ENCODE peak calls at places on chromosomes 5 and 9, in seven cellular contexts. B is osteocyte, G is progenitor cell of endocrine pancreas, W is tibial artery, U is WTC11, J is RWPE1, C is coronary artery. L is an unnamed sample.

GRCh38 chr5:113474100-113474700 is 14.1 kb downstream of the MCC start:
- DNase-seq in B (no peak), G (no peak), W (no peak), U (no peak), J (no peak), C (no peak), L (no peak)

GRCh38 chr5:124654418-124654817 is 92.0 kb downstream of the ZNF608 start:
- DNase-seq in B (no peak), G (no peak), W (no peak), U (no peak), J (no peak), C (no peak), L (no peak)

GRCh38 chr5:143775258-143775657 is 36.7 kb upstream of the HMHB1 start:
- DNase-seq in B (no peak), G (no peak), W (no peak), U (no peak), J (no peak), C (no peak), L (no peak)

GRCh38 chr5:40853632-40854192 is 12.5 kb downstream of the CARD6 start:
- DNase-seq in B (no peak), G (no peak), W (no peak), U (no peak), J (no peak), C (no peak), L (no peak)

GRCh38 chr5:170267431-170268152 is 30.0 kb downstream of the LCP2 start:
- DNase-seq in B (no peak), G (peak; percentile 58), W (peak; percentile 86), U (peak; percentile 84), J (peak; percentile 76), C (no peak), L (peak; percentile 78)

GRCh38 chr9:34317436-34317835 is 11.6 kb downstream of the KIF24 start:
- DNase-seq in B (no peak), G (no peak), W (no peak), U (no peak), J (no peak), C (no peak), L (no peak)

GRCh38 chr5:60487466-60487865 is 212.5 kb downstream of the DEPDC1B start:
- DNase-seq in B (no peak), G (no peak), W (no peak), U (no peak), J (no peak), C (no peak), L (no peak)

GRCh38 chr9:14383296-14383695 is 69.4 kb upstream of the NFIB start:
- DNase-seq in B (no peak), G (no peak), W (no peak), U (no peak), J (no peak), C (no peak), L (no peak)

GRCh38 chr5:138435943-138436342 is 2.9 kb upstream of the REEP2 start:
- DNase-seq in B (no peak), G (no peak), W (no peak), U (no peak), J (no peak), C (no peak), L (no peak)

GRCh38 chr5:95723632-95724369 is 7.3 kb upstream of the RHOBTB3 start:
- DNase-seq in B (no peak), G (no peak), W (no peak), U (no peak), J (no peak), C (no peak), L (no peak)

GRCh38 chr5:141223112-141223783 is at the start of gene PCDHB14:
- DNase-seq in B (no peak), G (no peak), W (no peak), U (no peak), J (peak; percentile 60), C (no peak), L (no peak)

GRCh38 chr9:121857941-121858340 is 206.5 kb downstream of the DAB2IP start:
- DNase-seq in B (peak; percentile 56), G (no peak), W (no peak), U (no peak), J (no peak), C (peak; percentile 45), L (no peak)

GRCh38 chr9:124659099-124659659 is 111.9 kb downstream of the NR6A1 start:
- DNase-seq in B (peak; percentile 90), G (peak; percentile 44), W (peak; percentile 78), U (peak; percentile 45), J (peak; percentile 97), C (peak; percentile 83), L (peak; percentile 82)

GRCh38 chr9:289121-289520 is 74.5 kb downstream of the DOCK8 start:
- DNase-seq in B (no peak), G (no peak), W (no peak), U (no peak), J (no peak), C (no peak), L (no peak)

GRCh38 chr9:127004946-127005769 is 90.6 kb downstream of the RALGPS1 start:
- DNase-seq in B (no peak), G (no peak), W (no peak), U (no peak), J (no peak), C (no peak), L (no peak)

GRCh38 chr9:135504262-135505229 is 4.1 kb downstream of the MRPS2 start:
- DNase-seq in B (no peak), G (peak; percentile 39), W (peak; percentile 69), U (peak; percentile 70), J (peak; percentile 64), C (no peak), L (peak; percentile 66)

GRCh38 chr5:109350537-109351270 is 59.1 kb downstream of the PJA2 start:
- DNase-seq in B (no peak), G (no peak), W (no peak), U (no peak), J (no peak), C (no peak), L (no peak)

GRCh38 chr5:42949348-42950090 is 90.6 kb downstream of the ANXA2R start:
- DNase-seq in B (no peak), G (no peak), W (peak; percentile 77), U (no peak), J (no peak), C (no peak), L (no peak)

GRCh38 chr5:170552486-170553122 is 48.8 kb downstream of the KCNIP1 start:
- DNase-seq in B (no peak), G (no peak), W (peak; percentile 76), U (peak; percentile 53), J (no peak), C (peak; percentile 71), L (peak; percentile 50)

GRCh38 chr5:15807248-15807647 is 307.3 kb downstream of the FBXL7 start:
- DNase-seq in B (no peak), G (no peak), W (no peak), U (no peak), J (no peak), C (no peak), L (no peak)

GRCh38 chr5:143395638-143396352 is 7.7 kb downstream of the NR3C1 start:
- DNase-seq in B (no peak), G (no peak), W (no peak), U (no peak), J (peak; percentile 34), C (no peak), L (no peak)

GRCh38 chr5:178077751-178078150 is 35.6 kb upstream of the N4BP3 start:
- DNase-seq in B (no peak), G (no peak), W (no peak), U (peak; percentile 30), J (no peak), C (no peak), L (no peak)

DNA sequence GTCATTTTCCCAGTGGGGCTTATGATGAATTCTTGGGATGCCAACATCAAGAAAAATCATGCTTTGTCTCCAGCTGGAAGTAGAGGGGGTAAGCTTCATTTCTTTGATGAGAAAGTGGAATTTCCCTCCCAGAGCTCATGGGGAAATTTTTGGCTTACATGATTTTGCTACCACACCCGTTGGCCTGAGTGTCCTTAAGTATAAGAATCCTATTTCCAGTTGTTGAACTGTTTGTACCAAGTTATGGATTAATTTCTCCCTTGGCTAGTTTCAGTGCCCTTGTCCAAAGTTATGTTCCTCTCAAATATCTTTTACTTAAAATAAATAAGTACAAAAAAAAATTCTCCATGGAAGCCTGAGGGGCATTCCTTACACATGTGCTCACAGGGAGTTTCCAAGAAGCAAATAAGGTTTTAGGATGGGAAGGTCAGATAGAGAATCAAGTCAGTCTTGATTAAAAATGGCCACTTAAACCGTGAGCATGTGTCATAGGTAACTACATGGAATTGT is 82.3 kb downstream of the PTCD2 start:
- DNase-seq in B (no peak), G (no peak), W (no peak), U (no peak), J (peak; percentile 51), C (no peak), L (no peak)
- TF ChIP-seq CTCF in B (no peak), G (no peak), W (no peak), U (no peak), J (no peak), C (no peak), L (no peak)

DNA sequence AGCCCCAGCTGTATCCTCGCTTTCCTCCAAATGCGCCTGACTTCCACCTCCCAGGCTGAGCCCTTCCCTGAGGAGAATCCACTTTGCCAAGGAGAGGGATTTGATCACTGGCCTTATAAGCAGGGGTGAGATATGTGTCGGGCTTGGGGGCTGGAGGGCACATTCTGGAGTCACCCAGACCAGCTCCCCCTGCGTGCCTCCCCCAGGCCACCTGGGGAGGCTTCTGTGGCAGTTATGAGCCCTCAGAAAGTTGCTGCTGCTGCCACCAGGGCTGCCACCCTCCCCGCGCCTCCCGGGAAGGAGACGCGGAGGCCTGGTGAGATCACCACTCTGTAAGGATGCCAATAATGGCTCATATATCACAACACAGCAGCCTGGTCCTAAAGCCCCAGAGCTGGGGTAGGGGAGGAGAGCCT is 211.5 kb downstream of the PAPPA start:
- DNase-seq in B (no peak), G (no peak), W (peak; percentile 77), U (no peak), J (peak; percentile 56), C (no peak), L (no peak)
- TF ChIP-seq CTCF in B (peak; percentile 25), G (no peak), W (peak; percentile 47), U (no peak), J (no peak), C (no peak), L (no peak)

DNA sequence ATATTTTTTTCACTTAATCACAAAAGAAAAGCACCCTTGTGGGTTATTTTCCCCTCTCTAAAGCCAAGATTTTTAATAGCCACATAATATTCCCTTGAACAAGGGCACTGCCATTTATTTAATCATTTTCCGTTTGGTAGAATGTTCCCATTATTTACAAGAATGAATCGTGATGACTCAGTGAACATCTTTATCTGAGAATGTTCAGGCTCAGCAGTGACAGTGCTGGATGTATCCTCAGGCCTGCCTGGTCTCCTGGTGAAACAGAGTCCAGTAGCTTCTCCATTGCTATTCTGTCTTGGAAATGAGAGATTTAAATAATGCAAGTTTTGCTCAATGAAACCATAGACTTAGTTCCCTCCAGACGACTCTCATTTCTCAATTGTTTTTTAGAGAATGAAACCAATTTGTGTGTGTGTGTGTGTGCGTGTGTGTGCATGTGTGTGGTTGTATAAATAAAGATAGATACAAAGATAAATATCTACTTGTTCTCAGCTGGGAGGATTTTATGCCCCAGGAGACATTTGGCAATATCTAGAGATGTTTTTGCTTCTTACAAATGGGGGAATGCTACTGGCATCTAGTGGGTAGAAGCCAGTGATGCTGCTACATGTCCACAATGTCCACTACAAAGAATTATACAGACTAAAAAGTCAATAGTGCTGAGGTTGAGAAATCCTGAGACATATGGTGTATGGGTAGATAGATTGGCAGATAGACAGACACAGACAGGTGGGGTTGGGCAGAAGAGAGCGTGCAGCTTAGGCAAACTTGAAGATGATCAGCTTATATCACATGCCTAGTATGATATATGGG is 55.0 kb downstream of the PAPPA start:
- DNase-seq in B (peak; percentile 46), G (no peak), W (no peak), U (no peak), J (no peak), C (no peak), L (no peak)
- TF ChIP-seq CTCF in B (peak; percentile 57), G (no peak), W (no peak), U (no peak), J (no peak), C (no peak), L (no peak)

GRCh38 chr5:145495741-145496140 is 339.4 kb downstream of the PRELID2 start:
- DNase-seq in B (no peak), G (no peak), W (no peak), U (no peak), J (peak; percentile 86), C (no peak), L (no peak)
- TF ChIP-seq CTCF in B (no peak), G (no peak), W (no peak), U (no peak), J (no peak), C (no peak), L (no peak)